ENCODE peak calls at places on chromosomes 2 and 18, in seven cellular contexts. One of them, this sample, is unnamed.

GRCh38 chr2:3779650-3780049 is 76.3 kb downstream of the DCDC2C start:
- DNase-seq in SK-N-SH: no peak
- DNase-seq in IMR-90: no peak
- DNase-seq in fibroblast of lung: no peak
- DNase-seq in mammary epithelial cell: no peak
- DNase-seq in NT2/D1: no peak
- DNase-seq in K562: no peak
- DNase-seq in this sample: no peak

GRCh38 chr2:207253946-207254345 is 88.2 kb upstream of the KLF7 start:
- DNase-seq in SK-N-SH: no peak
- DNase-seq in K562: no peak
- DNase-seq in IMR-90: peak
- DNase-seq in mammary epithelial cell: peak
- DNase-seq in NT2/D1: no peak
- DNase-seq in fibroblast of lung: peak
- DNase-seq in this sample: no peak

GRCh38 chr2:11679491-11680130 is 9.6 kb upstream of the NTSR2 start:
- DNase-seq in K562: no peak
- DNase-seq in mammary epithelial cell: no peak
- DNase-seq in SK-N-SH: no peak
- DNase-seq in NT2/D1: no peak
- DNase-seq in fibroblast of lung: no peak
- DNase-seq in IMR-90: no peak
- DNase-seq in this sample: no peak

GRCh38 chr2:118633371-118633770 is 214.1 kb downstream of the EN1 start:
- DNase-seq in IMR-90: no peak
- DNase-seq in SK-N-SH: no peak
- DNase-seq in fibroblast of lung: no peak
- DNase-seq in NT2/D1: no peak
- DNase-seq in K562: no peak
- DNase-seq in mammary epithelial cell: no peak
- DNase-seq in this sample: no peak

GRCh38 chr2:222892321-222892720 is 31.5 kb downstream of the ACSL3 start:
- DNase-seq in fibroblast of lung: peak
- DNase-seq in SK-N-SH: no peak
- DNase-seq in mammary epithelial cell: no peak
- DNase-seq in IMR-90: peak
- DNase-seq in K562: no peak
- DNase-seq in NT2/D1: no peak
- DNase-seq in this sample: no peak

GRCh38 chr2:157784169-157784822 is 91.8 kb downstream of the ACVR1 start:
- DNase-seq in SK-N-SH: no peak
- DNase-seq in K562: peak
- DNase-seq in NT2/D1: no peak
- DNase-seq in IMR-90: peak
- DNase-seq in fibroblast of lung: peak
- DNase-seq in mammary epithelial cell: peak
- DNase-seq in this sample: peak

GRCh38 chr2:3042601-3043585 is 334.7 kb downstream of the EIPR1 start:
- DNase-seq in fibroblast of lung: no peak
- DNase-seq in SK-N-SH: peak
- DNase-seq in mammary epithelial cell: no peak
- DNase-seq in K562: no peak
- DNase-seq in IMR-90: no peak
- DNase-seq in NT2/D1: no peak
- DNase-seq in this sample: no peak

GRCh38 chr18:44744206-44745180 is 63.8 kb downstream of the SETBP1 start:
- DNase-seq in K562: peak
- DNase-seq in IMR-90: no peak
- DNase-seq in SK-N-SH: peak
- DNase-seq in NT2/D1: no peak
- DNase-seq in mammary epithelial cell: no peak
- DNase-seq in fibroblast of lung: no peak
- DNase-seq in this sample: no peak

GRCh38 chr2:235498556-235499305 is 4.9 kb downstream of the AGAP1 start:
- DNase-seq in fibroblast of lung: no peak
- DNase-seq in SK-N-SH: peak
- DNase-seq in mammary epithelial cell: no peak
- DNase-seq in NT2/D1: no peak
- DNase-seq in IMR-90: no peak
- DNase-seq in K562: no peak
- DNase-seq in this sample: no peak

GRCh38 chr2:169716938-169717690 is 16.5 kb upstream of the KLHL23 start:
- DNase-seq in K562: no peak
- DNase-seq in fibroblast of lung: no peak
- DNase-seq in mammary epithelial cell: peak
- DNase-seq in NT2/D1: no peak
- DNase-seq in IMR-90: peak
- DNase-seq in SK-N-SH: peak
- DNase-seq in this sample: peak

GRCh38 chr2:67037655-67038054 is 359.5 kb upstream of the ETAA1 start:
- DNase-seq in IMR-90: no peak
- DNase-seq in K562: no peak
- DNase-seq in SK-N-SH: no peak
- DNase-seq in fibroblast of lung: no peak
- DNase-seq in NT2/D1: no peak
- DNase-seq in mammary epithelial cell: no peak
- DNase-seq in this sample: peak

GRCh38 chr2:134670955-134671354 is 47.8 kb downstream of the TMEM163 start:
- DNase-seq in fibroblast of lung: no peak
- DNase-seq in SK-N-SH: no peak
- DNase-seq in NT2/D1: no peak
- DNase-seq in K562: no peak
- DNase-seq in mammary epithelial cell: no peak
- DNase-seq in IMR-90: no peak
- DNase-seq in this sample: no peak

GRCh38 chr2:223929575-223930001 is 15.5 kb downstream of the WDFY1 start:
- DNase-seq in K562: no peak
- DNase-seq in mammary epithelial cell: no peak
- DNase-seq in IMR-90: peak
- DNase-seq in SK-N-SH: no peak
- DNase-seq in fibroblast of lung: no peak
- DNase-seq in NT2/D1: no peak
- DNase-seq in this sample: no peak

GRCh38 chr2:234032301-234032856 is 18.1 kb upstream of the SPP2 start:
- DNase-seq in mammary epithelial cell: peak
- DNase-seq in K562: no peak
- DNase-seq in SK-N-SH: no peak
- DNase-seq in IMR-90: peak
- DNase-seq in NT2/D1: no peak
- DNase-seq in fibroblast of lung: peak
- DNase-seq in this sample: no peak

GRCh38 chr2:85445316-85446295 is 27.1 kb downstream of the SH2D6 start:
- DNase-seq in fibroblast of lung: peak
- DNase-seq in K562: no peak
- DNase-seq in NT2/D1: no peak
- DNase-seq in mammary epithelial cell: no peak
- DNase-seq in SK-N-SH: peak
- DNase-seq in IMR-90: peak
- DNase-seq in this sample: no peak
- H3K9ac ChIP-seq in fibroblast of lung: no peak
- H3K9ac ChIP-seq in K562: peak
- H3K9ac ChIP-seq in NT2/D1: no peak
- H3K9ac ChIP-seq in mammary epithelial cell: no peak
- H3K9ac ChIP-seq in SK-N-SH: no peak
- H3K9ac ChIP-seq in IMR-90: peak
- H3K9ac ChIP-seq in this sample: no peak

GRCh38 chr18:48929951-48930713 is 20.6 kb downstream of the SMAD7 start:
- DNase-seq in K562: no peak
- DNase-seq in IMR-90: peak
- DNase-seq in SK-N-SH: peak
- DNase-seq in NT2/D1: no peak
- DNase-seq in fibroblast of lung: peak
- DNase-seq in mammary epithelial cell: no peak
- DNase-seq in this sample: peak
- H3K9ac ChIP-seq in K562: peak
- H3K9ac ChIP-seq in IMR-90: peak
- H3K9ac ChIP-seq in SK-N-SH: peak
- H3K9ac ChIP-seq in NT2/D1: peak
- H3K9ac ChIP-seq in fibroblast of lung: no peak
- H3K9ac ChIP-seq in mammary epithelial cell: peak
- H3K9ac ChIP-seq in this sample: no peak

DNA sequence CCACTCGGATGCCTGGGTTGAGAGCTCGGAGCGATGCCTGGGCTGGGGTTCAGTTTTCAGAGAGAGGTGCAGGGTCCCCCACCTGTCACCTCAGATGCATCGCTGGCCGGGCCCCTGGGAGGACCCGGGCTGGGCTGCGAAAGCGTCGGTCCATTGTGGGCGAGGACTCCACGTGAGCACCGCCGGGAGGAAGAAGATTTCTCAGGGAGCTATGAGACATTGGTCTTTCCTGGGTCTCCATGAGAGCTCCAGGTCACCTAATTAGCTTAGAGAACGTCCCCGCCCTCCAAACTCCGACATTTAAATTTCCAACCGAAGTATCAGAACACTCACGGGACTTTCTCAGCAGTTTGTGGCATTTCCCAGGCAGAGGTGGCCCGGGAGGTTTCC is 2.2 kb downstream of the FBLN7 start:
- DNase-seq in fibroblast of lung: no peak
- DNase-seq in IMR-90: no peak
- DNase-seq in mammary epithelial cell: no peak
- DNase-seq in NT2/D1: no peak
- DNase-seq in K562: no peak
- DNase-seq in SK-N-SH: no peak
- DNase-seq in this sample: no peak
- H3K9ac ChIP-seq in fibroblast of lung: no peak
- H3K9ac ChIP-seq in IMR-90: no peak
- H3K9ac ChIP-seq in mammary epithelial cell: no peak
- H3K9ac ChIP-seq in NT2/D1: no peak
- H3K9ac ChIP-seq in K562: no peak
- H3K9ac ChIP-seq in SK-N-SH: no peak
- H3K9ac ChIP-seq in this sample: no peak

GRCh38 chr2:240045098-240045497 is 8.2 kb downstream of the OR6B3 start:
- DNase-seq in SK-N-SH: no peak
- DNase-seq in NT2/D1: no peak
- DNase-seq in fibroblast of lung: no peak
- DNase-seq in K562: no peak
- DNase-seq in IMR-90: no peak
- DNase-seq in mammary epithelial cell: no peak
- DNase-seq in this sample: no peak
- H3K9ac ChIP-seq in SK-N-SH: no peak
- H3K9ac ChIP-seq in NT2/D1: no peak
- H3K9ac ChIP-seq in fibroblast of lung: no peak
- H3K9ac ChIP-seq in K562: no peak
- H3K9ac ChIP-seq in IMR-90: no peak
- H3K9ac ChIP-seq in mammary epithelial cell: no peak
- H3K9ac ChIP-seq in this sample: no peak

GRCh38 chr18:2978208-2978607 is 34.7 kb downstream of the LPIN2 start:
- DNase-seq in NT2/D1: no peak
- DNase-seq in fibroblast of lung: no peak
- DNase-seq in SK-N-SH: no peak
- DNase-seq in K562: no peak
- DNase-seq in mammary epithelial cell: no peak
- DNase-seq in IMR-90: no peak
- DNase-seq in this sample: no peak
- H3K9ac ChIP-seq in NT2/D1: no peak
- H3K9ac ChIP-seq in fibroblast of lung: no peak
- H3K9ac ChIP-seq in SK-N-SH: peak
- H3K9ac ChIP-seq in K562: no peak
- H3K9ac ChIP-seq in mammary epithelial cell: no peak
- H3K9ac ChIP-seq in IMR-90: peak
- H3K9ac ChIP-seq in this sample: no peak

GRCh38 chr2:19989681-19990415 is at the start of gene WDR35:
- DNase-seq in K562: peak
- DNase-seq in IMR-90: peak
- DNase-seq in SK-N-SH: peak
- DNase-seq in mammary epithelial cell: peak
- DNase-seq in fibroblast of lung: peak
- DNase-seq in NT2/D1: peak
- DNase-seq in this sample: peak

GRCh38 chr2:19990416-19990728 is 467 bp upstream of the WDR35 start:
- DNase-seq in SK-N-SH: no peak
- DNase-seq in fibroblast of lung: peak
- DNase-seq in mammary epithelial cell: no peak
- DNase-seq in NT2/D1: no peak
- DNase-seq in IMR-90: no peak
- DNase-seq in K562: no peak
- DNase-seq in this sample: no peak

GRCh38 chr2:19987936-19988335 is 2.0 kb downstream of the WDR35 start:
- DNase-seq in mammary epithelial cell: no peak
- DNase-seq in NT2/D1: no peak
- DNase-seq in K562: no peak
- DNase-seq in SK-N-SH: no peak
- DNase-seq in fibroblast of lung: no peak
- DNase-seq in IMR-90: no peak
- DNase-seq in this sample: no peak

GRCh38 chr2:19989342-19989680 is 594 bp downstream of the WDR35 start:
- DNase-seq in mammary epithelial cell: no peak
- DNase-seq in IMR-90: no peak
- DNase-seq in SK-N-SH: no peak
- DNase-seq in K562: no peak
- DNase-seq in fibroblast of lung: no peak
- DNase-seq in NT2/D1: no peak
- DNase-seq in this sample: no peak

GRCh38 chr2:19988600-19988999 is 1.3 kb downstream of the WDR35 start:
- DNase-seq in SK-N-SH: no peak
- DNase-seq in K562: no peak
- DNase-seq in fibroblast of lung: no peak
- DNase-seq in NT2/D1: no peak
- DNase-seq in IMR-90: peak
- DNase-seq in mammary epithelial cell: no peak
- DNase-seq in this sample: no peak
- H3K9ac ChIP-seq in SK-N-SH: peak
- H3K9ac ChIP-seq in K562: no peak
- H3K9ac ChIP-seq in fibroblast of lung: no peak
- H3K9ac ChIP-seq in NT2/D1: peak
- H3K9ac ChIP-seq in IMR-90: no peak
- H3K9ac ChIP-seq in mammary epithelial cell: no peak
- H3K9ac ChIP-seq in this sample: no peak

GRCh38 chr2:69223759-69224494 is 163.1 kb downstream of the GFPT1 start:
- DNase-seq in fibroblast of lung: no peak
- DNase-seq in mammary epithelial cell: no peak
- DNase-seq in NT2/D1: no peak
- DNase-seq in K562: no peak
- DNase-seq in SK-N-SH: no peak
- DNase-seq in IMR-90: no peak
- DNase-seq in this sample: peak

GRCh38 chr2:69222984-69223658 is 163.9 kb downstream of the GFPT1 start:
- DNase-seq in NT2/D1: no peak
- DNase-seq in SK-N-SH: no peak
- DNase-seq in IMR-90: peak
- DNase-seq in K562: no peak
- DNase-seq in fibroblast of lung: peak
- DNase-seq in mammary epithelial cell: no peak
- DNase-seq in this sample: peak

GRCh38 chr2:69224495-69224803 is 162.6 kb downstream of the GFPT1 start:
- DNase-seq in NT2/D1: no peak
- DNase-seq in K562: no peak
- DNase-seq in mammary epithelial cell: no peak
- DNase-seq in SK-N-SH: no peak
- DNase-seq in IMR-90: no peak
- DNase-seq in fibroblast of lung: no peak
- DNase-seq in this sample: no peak

GRCh38 chr2:69221512-69221911 is 165.5 kb downstream of the GFPT1 start:
- DNase-seq in NT2/D1: no peak
- DNase-seq in K562: no peak
- DNase-seq in SK-N-SH: no peak
- DNase-seq in IMR-90: no peak
- DNase-seq in mammary epithelial cell: no peak
- DNase-seq in fibroblast of lung: no peak
- DNase-seq in this sample: no peak

GRCh38 chr2:69221960-69222751 is 164.9 kb downstream of the GFPT1 start:
- DNase-seq in SK-N-SH: no peak
- DNase-seq in mammary epithelial cell: no peak
- DNase-seq in IMR-90: peak
- DNase-seq in NT2/D1: no peak
- DNase-seq in fibroblast of lung: peak
- DNase-seq in K562: no peak
- DNase-seq in this sample: no peak
- H3K9ac ChIP-seq in SK-N-SH: peak
- H3K9ac ChIP-seq in mammary epithelial cell: no peak
- H3K9ac ChIP-seq in IMR-90: peak
- H3K9ac ChIP-seq in NT2/D1: no peak
- H3K9ac ChIP-seq in fibroblast of lung: no peak
- H3K9ac ChIP-seq in K562: no peak
- H3K9ac ChIP-seq in this sample: no peak